ENCODE peak calls at places on chromosomes 3 and 15, in seven cellular contexts. One of them, this sample, is unnamed.

GRCh38 chr3:149535395-149535685 is 60.8 kb downstream of the TM4SF4 start:
- DNase-seq in right cardiac atrium: no peak
- DNase-seq in cardiac muscle cell: no peak
- DNase-seq in SK-N-SH: no peak
- DNase-seq in stomach: no peak
- DNase-seq in pancreas: no peak
- DNase-seq in esophagus squamous epithelium: no peak
- DNase-seq in this sample: no peak

GRCh38 chr15:40239671-40240618 is 1.1 kb downstream of the PAK6 start:
- DNase-seq in esophagus squamous epithelium: no peak
- DNase-seq in pancreas: no peak
- DNase-seq in right cardiac atrium: no peak
- DNase-seq in SK-N-SH: no peak
- DNase-seq in stomach: peak; percentile 22
- DNase-seq in cardiac muscle cell: no peak
- DNase-seq in this sample: no peak

GRCh38 chr15:46892621-46893160 is 824.6 kb upstream of the SEMA6D start:
- DNase-seq in right cardiac atrium: no peak
- DNase-seq in esophagus squamous epithelium: no peak
- DNase-seq in stomach: no peak
- DNase-seq in pancreas: no peak
- DNase-seq in cardiac muscle cell: no peak
- DNase-seq in SK-N-SH: peak; percentile 1
- DNase-seq in this sample: no peak

GRCh38 chr15:25247418-25248030 is 191.3 kb downstream of the UBE3A start:
- DNase-seq in right cardiac atrium: peak; percentile 11
- DNase-seq in esophagus squamous epithelium: no peak
- DNase-seq in pancreas: peak; percentile 2
- DNase-seq in cardiac muscle cell: no peak
- DNase-seq in stomach: peak; percentile 18
- DNase-seq in SK-N-SH: no peak
- DNase-seq in this sample: no peak

GRCh38 chr3:143975549-143976152 is 4.0 kb downstream of the DIPK2A start:
- DNase-seq in right cardiac atrium: no peak
- DNase-seq in esophagus squamous epithelium: no peak
- DNase-seq in pancreas: no peak
- DNase-seq in stomach: no peak
- DNase-seq in SK-N-SH: no peak
- DNase-seq in cardiac muscle cell: peak; percentile 80
- DNase-seq in this sample: no peak

GRCh38 chr3:81666502-81667121 is 94.8 kb downstream of the GBE1 start:
- DNase-seq in cardiac muscle cell: peak; percentile 49
- DNase-seq in SK-N-SH: peak; percentile 14
- DNase-seq in pancreas: no peak
- DNase-seq in stomach: no peak
- DNase-seq in esophagus squamous epithelium: no peak
- DNase-seq in right cardiac atrium: no peak
- DNase-seq in this sample: no peak

GRCh38 chr15:40358492-40359353 is 704 bp downstream of the DISP2 start:
- DNase-seq in SK-N-SH: peak; percentile 76
- DNase-seq in pancreas: no peak
- DNase-seq in cardiac muscle cell: no peak
- DNase-seq in right cardiac atrium: peak; percentile 75
- DNase-seq in stomach: no peak
- DNase-seq in esophagus squamous epithelium: no peak
- DNase-seq in this sample: no peak

GRCh38 chr3:150348500-150348899 is 59.6 kb upstream of the TSC22D2 start:
- DNase-seq in cardiac muscle cell: peak; percentile 80
- DNase-seq in right cardiac atrium: no peak
- DNase-seq in stomach: peak; percentile 46
- DNase-seq in esophagus squamous epithelium: no peak
- DNase-seq in pancreas: no peak
- DNase-seq in SK-N-SH: no peak
- DNase-seq in this sample: no peak

GRCh38 chr15:53193149-53193548 is 403.0 kb upstream of the ONECUT1 start:
- DNase-seq in pancreas: no peak
- DNase-seq in right cardiac atrium: no peak
- DNase-seq in esophagus squamous epithelium: no peak
- DNase-seq in stomach: no peak
- DNase-seq in SK-N-SH: no peak
- DNase-seq in cardiac muscle cell: peak; percentile 6
- DNase-seq in this sample: no peak

GRCh38 chr3:96086018-96086417 is 728.4 kb upstream of the EPHA6 start:
- DNase-seq in right cardiac atrium: no peak
- DNase-seq in stomach: no peak
- DNase-seq in esophagus squamous epithelium: no peak
- DNase-seq in cardiac muscle cell: no peak
- DNase-seq in pancreas: no peak
- DNase-seq in SK-N-SH: no peak
- DNase-seq in this sample: no peak

GRCh38 chr3:124248471-124249028 is 256.6 kb upstream of the ROPN1 start:
- DNase-seq in SK-N-SH: peak; percentile 52
- DNase-seq in pancreas: no peak
- DNase-seq in esophagus squamous epithelium: no peak
- DNase-seq in right cardiac atrium: peak; percentile 73
- DNase-seq in stomach: peak; percentile 42
- DNase-seq in cardiac muscle cell: peak; percentile 88
- DNase-seq in this sample: no peak

GRCh38 chr15:95668201-95668600 is 662.3 kb upstream of the NR2F2 start:
- DNase-seq in esophagus squamous epithelium: no peak
- DNase-seq in pancreas: no peak
- DNase-seq in right cardiac atrium: no peak
- DNase-seq in cardiac muscle cell: no peak
- DNase-seq in SK-N-SH: no peak
- DNase-seq in stomach: no peak
- DNase-seq in this sample: no peak

GRCh38 chr3:71051893-71052687 is 531.4 kb downstream of the FOXP1 start:
- DNase-seq in right cardiac atrium: no peak
- DNase-seq in esophagus squamous epithelium: no peak
- DNase-seq in cardiac muscle cell: peak; percentile 67
- DNase-seq in stomach: no peak
- DNase-seq in pancreas: no peak
- DNase-seq in SK-N-SH: no peak
- DNase-seq in this sample: no peak

GRCh38 chr15:76146808-76147207 is 87.0 kb downstream of the TMEM266 start:
- DNase-seq in pancreas: no peak
- DNase-seq in stomach: no peak
- DNase-seq in right cardiac atrium: no peak
- DNase-seq in cardiac muscle cell: no peak
- DNase-seq in SK-N-SH: no peak
- DNase-seq in esophagus squamous epithelium: no peak
- DNase-seq in this sample: no peak

GRCh38 chr15:82898961-82899360 is 53.6 kb downstream of the HOMER2 start:
- DNase-seq in right cardiac atrium: no peak
- DNase-seq in pancreas: peak; percentile 9
- DNase-seq in cardiac muscle cell: no peak
- DNase-seq in stomach: no peak
- DNase-seq in SK-N-SH: no peak
- DNase-seq in esophagus squamous epithelium: no peak
- DNase-seq in this sample: no peak

GRCh38 chr15:80240261-80240660 is 11.8 kb downstream of the CTXND1 start:
- DNase-seq in pancreas: no peak
- DNase-seq in stomach: no peak
- DNase-seq in SK-N-SH: no peak
- DNase-seq in right cardiac atrium: no peak
- DNase-seq in cardiac muscle cell: no peak
- DNase-seq in esophagus squamous epithelium: no peak
- DNase-seq in this sample: no peak

GRCh38 chr15:43383070-43383469 is 12.2 kb downstream of the TUBGCP4 start:
- DNase-seq in right cardiac atrium: no peak
- DNase-seq in cardiac muscle cell: no peak
- DNase-seq in pancreas: no peak
- DNase-seq in esophagus squamous epithelium: no peak
- DNase-seq in SK-N-SH: no peak
- DNase-seq in stomach: no peak
- DNase-seq in this sample: no peak

GRCh38 chr15:39622660-39623549 is 42.0 kb downstream of the THBS1 start:
- DNase-seq in cardiac muscle cell: no peak
- DNase-seq in right cardiac atrium: no peak
- DNase-seq in pancreas: no peak
- DNase-seq in esophagus squamous epithelium: no peak
- DNase-seq in SK-N-SH: no peak
- DNase-seq in stomach: no peak
- DNase-seq in this sample: no peak

GRCh38 chr3:58214484-58215316 is 3.9 kb upstream of the DNASE1L3 start:
- DNase-seq in pancreas: no peak
- DNase-seq in cardiac muscle cell: no peak
- DNase-seq in esophagus squamous epithelium: no peak
- DNase-seq in SK-N-SH: no peak
- DNase-seq in stomach: no peak
- DNase-seq in right cardiac atrium: no peak
- DNase-seq in this sample: no peak

GRCh38 chr3:40292637-40293036 is 16.9 kb upstream of the EIF1B start:
- DNase-seq in esophagus squamous epithelium: no peak
- DNase-seq in cardiac muscle cell: no peak
- DNase-seq in stomach: no peak
- DNase-seq in pancreas: no peak
- DNase-seq in right cardiac atrium: no peak
- DNase-seq in SK-N-SH: no peak
- DNase-seq in this sample: no peak

GRCh38 chr15:50123861-50124556 is 5.0 kb upstream of the ATP8B4 start:
- DNase-seq in stomach: no peak
- DNase-seq in right cardiac atrium: no peak
- DNase-seq in esophagus squamous epithelium: no peak
- DNase-seq in pancreas: no peak
- DNase-seq in SK-N-SH: no peak
- DNase-seq in cardiac muscle cell: no peak
- DNase-seq in this sample: no peak

GRCh38 chr15:77685082-77685815 is 52.5 kb upstream of the LINGO1 start:
- DNase-seq in cardiac muscle cell: no peak
- DNase-seq in right cardiac atrium: no peak
- DNase-seq in SK-N-SH: no peak
- DNase-seq in stomach: no peak
- DNase-seq in esophagus squamous epithelium: no peak
- DNase-seq in pancreas: no peak
- DNase-seq in this sample: no peak

GRCh38 chr15:88255496-88256171 is 905 bp downstream of the NTRK3 start:
- DNase-seq in cardiac muscle cell: peak; percentile 58
- DNase-seq in right cardiac atrium: peak; percentile 71
- DNase-seq in stomach: no peak
- DNase-seq in SK-N-SH: peak; percentile 91
- DNase-seq in pancreas: no peak
- DNase-seq in esophagus squamous epithelium: no peak
- DNase-seq in this sample: peak; percentile 26

DNA sequence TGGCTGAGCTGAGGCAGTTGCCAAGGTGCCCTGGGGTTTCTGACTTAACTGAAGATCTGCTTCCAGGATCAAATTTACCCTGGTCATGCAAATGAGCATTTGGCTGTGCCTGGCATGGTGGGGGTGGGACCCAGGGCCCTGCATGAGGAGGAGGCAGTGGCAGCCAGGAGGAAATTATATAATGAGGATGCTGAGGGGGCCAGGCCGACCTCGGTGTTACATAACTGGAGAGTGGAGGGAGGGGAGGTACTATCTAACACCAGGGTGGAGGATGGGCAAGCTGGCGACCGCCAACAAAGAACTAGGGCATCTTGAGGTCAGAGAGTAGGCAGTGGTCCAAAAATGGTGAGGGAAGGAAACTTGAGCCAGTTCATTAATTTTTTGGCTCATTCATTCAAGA is 16.4 kb downstream of the PLEKHO2 start:
- DNase-seq in pancreas: no peak
- DNase-seq in esophagus squamous epithelium: no peak
- DNase-seq in SK-N-SH: no peak
- DNase-seq in cardiac muscle cell: no peak
- DNase-seq in right cardiac atrium: peak; percentile 75
- DNase-seq in stomach: no peak
- DNase-seq in this sample: no peak
- H3K27ac ChIP-seq in pancreas: no peak overlapping the region
- H3K27ac ChIP-seq in esophagus squamous epithelium: peak overlapping the region; percentile 80
- H3K27ac ChIP-seq in SK-N-SH: peak overlapping the region; percentile 88
- H3K27ac ChIP-seq in cardiac muscle cell: peak overlapping the region; percentile 73
- H3K27ac ChIP-seq in right cardiac atrium: peak overlapping the region; percentile 77
- H3K27ac ChIP-seq in stomach: peak overlapping the region; percentile 83
- H3K27ac ChIP-seq in this sample: peak overlapping the region; percentile 94

GRCh38 chr3:43163895-43164493 is 58.1 kb upstream of the POMGNT2 start:
- DNase-seq in right cardiac atrium: no peak
- DNase-seq in SK-N-SH: no peak
- DNase-seq in cardiac muscle cell: no peak
- DNase-seq in pancreas: no peak
- DNase-seq in stomach: no peak
- DNase-seq in esophagus squamous epithelium: no peak
- DNase-seq in this sample: no peak
- H3K27ac ChIP-seq in right cardiac atrium: no peak overlapping the region
- H3K27ac ChIP-seq in SK-N-SH: no peak overlapping the region
- H3K27ac ChIP-seq in cardiac muscle cell: no peak overlapping the region
- H3K27ac ChIP-seq in pancreas: no peak overlapping the region
- H3K27ac ChIP-seq in stomach: no peak overlapping the region
- H3K27ac ChIP-seq in esophagus squamous epithelium: no peak overlapping the region
- H3K27ac ChIP-seq in this sample: no peak overlapping the region

DNA sequence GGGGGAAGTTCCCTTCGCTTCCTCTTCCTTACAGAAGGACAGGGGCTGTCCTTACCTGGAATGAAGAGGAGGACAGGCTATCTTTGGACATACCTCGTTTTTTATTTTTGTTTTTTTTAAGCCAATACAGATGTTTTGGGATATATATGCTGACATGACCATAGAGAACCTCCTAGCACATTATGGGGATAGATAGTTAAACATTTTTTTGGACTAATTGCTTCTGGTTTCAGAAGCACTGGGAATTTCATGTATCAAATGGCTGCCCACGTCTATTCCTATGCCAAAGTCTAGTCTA is 238.2 kb upstream of the BHLHE40 start:
- DNase-seq in right cardiac atrium: no peak
- DNase-seq in pancreas: no peak
- DNase-seq in cardiac muscle cell: no peak
- DNase-seq in stomach: no peak
- DNase-seq in SK-N-SH: no peak
- DNase-seq in esophagus squamous epithelium: no peak
- DNase-seq in this sample: no peak
- H3K27ac ChIP-seq in right cardiac atrium: peak overlapping the region; percentile 94
- H3K27ac ChIP-seq in pancreas: peak overlapping the region; percentile 86
- H3K27ac ChIP-seq in cardiac muscle cell: no peak overlapping the region
- H3K27ac ChIP-seq in stomach: peak overlapping the region; percentile 93
- H3K27ac ChIP-seq in SK-N-SH: no peak overlapping the region
- H3K27ac ChIP-seq in esophagus squamous epithelium: peak overlapping the region; percentile 96
- H3K27ac ChIP-seq in this sample: no peak overlapping the region

GRCh38 chr3:45387171-45387570 is 1.2 kb upstream of the LARS2 start:
- DNase-seq in esophagus squamous epithelium: no peak
- DNase-seq in SK-N-SH: no peak
- DNase-seq in stomach: no peak
- DNase-seq in cardiac muscle cell: no peak
- DNase-seq in pancreas: no peak
- DNase-seq in right cardiac atrium: no peak
- DNase-seq in this sample: no peak

DNA sequence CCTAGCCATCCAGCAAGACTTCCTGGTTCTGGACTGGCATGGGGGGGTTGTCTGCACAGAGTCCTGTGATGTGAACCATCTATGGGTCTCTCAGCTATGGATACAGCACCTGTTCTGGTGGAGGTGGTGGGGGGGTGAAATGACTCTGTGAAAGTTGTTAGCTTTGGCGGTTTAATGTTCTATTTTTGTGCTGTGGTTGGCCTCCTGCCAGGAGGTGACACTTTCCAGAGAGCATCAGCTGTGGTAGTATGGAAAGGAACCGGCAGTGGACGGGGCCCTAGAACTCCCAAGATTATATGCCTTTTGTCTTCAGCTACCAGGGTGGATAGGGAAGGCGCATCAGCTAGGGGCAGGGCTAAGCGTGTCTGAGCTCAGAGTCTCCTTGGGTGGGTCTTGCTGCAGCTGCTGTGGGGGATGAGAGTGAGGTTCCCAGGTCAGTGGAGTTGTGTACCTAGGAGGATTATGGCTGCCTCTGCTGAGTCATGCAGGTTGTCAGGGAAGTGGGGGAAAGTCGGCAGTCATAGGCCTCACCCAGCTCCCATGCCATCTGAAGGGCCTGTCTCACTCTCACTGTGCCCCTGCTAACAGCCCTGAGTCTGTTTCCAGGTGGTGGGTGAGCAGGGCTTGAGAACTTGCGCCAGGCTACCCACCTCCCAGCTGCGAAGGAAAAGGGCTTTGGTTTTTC is 7.1 kb upstream of the LARS2 start:
- DNase-seq in pancreas: no peak
- DNase-seq in esophagus squamous epithelium: no peak
- DNase-seq in right cardiac atrium: peak; percentile 53
- DNase-seq in stomach: no peak
- DNase-seq in SK-N-SH: no peak
- DNase-seq in cardiac muscle cell: peak; percentile 12
- DNase-seq in this sample: no peak
- H3K27ac ChIP-seq in pancreas: no peak overlapping the region
- H3K27ac ChIP-seq in esophagus squamous epithelium: peak overlapping the region; percentile 73
- H3K27ac ChIP-seq in right cardiac atrium: no peak overlapping the region
- H3K27ac ChIP-seq in stomach: no peak overlapping the region
- H3K27ac ChIP-seq in SK-N-SH: no peak overlapping the region
- H3K27ac ChIP-seq in cardiac muscle cell: peak overlapping the region; percentile 2
- H3K27ac ChIP-seq in this sample: no peak overlapping the region